ENCODE peak calls at places on chromosomes 11 and 22, in seven cellular contexts. C is left ventricle myocardium inferior; X is tibial nerve; G is HFF-Myc; Q is body of pancreas; I is CD8-positive, alpha-beta T cell; L is brain microvascular endothelial cell. H is an unnamed sample.

GRCh38 chr11:85712953-85713352 is 27.0 kb upstream of the CCDC89 start:
- DNase-seq in C (no peak), X (no peak), G (no peak), Q (no peak), I (no peak), L (no peak), H (no peak)

GRCh38 chr22:32648486-32648885 is 153.0 kb upstream of the TIMP3 start:
- DNase-seq in C (no peak), X (no peak), G (no peak), Q (no peak), I (no peak), L (no peak), H (no peak)

GRCh38 chr11:131511794-131512193 is 141.4 kb downstream of the NTM start:
- DNase-seq in C (no peak), X (no peak), G (no peak), Q (peak; percentile 69), I (no peak), L (peak; percentile 3), H (no peak)

GRCh38 chr22:45709866-45710265 is 38.2 kb downstream of the ATXN10 start:
- DNase-seq in C (no peak), X (no peak), G (no peak), Q (no peak), I (no peak), L (peak; percentile 37), H (no peak)

GRCh38 chr11:125448136-125448535 is 47.9 kb downstream of the FEZ1 start:
- DNase-seq in C (no peak), X (no peak), G (no peak), Q (no peak), I (no peak), L (no peak), H (no peak)

GRCh38 chr11:100625041-100625440 is 62.0 kb upstream of the ARHGAP42 start:
- DNase-seq in C (no peak), X (no peak), G (no peak), Q (no peak), I (no peak), L (peak; percentile 46), H (no peak)

GRCh38 chr11:130300567-130300966 is 14.2 kb downstream of the ZBTB44 start:
- DNase-seq in C (no peak), X (no peak), G (no peak), Q (no peak), I (no peak), L (no peak), H (no peak)

GRCh38 chr11:1638344-1638743 is 8.8 kb downstream of the KRTAP5-5 start:
- DNase-seq in C (no peak), X (no peak), G (no peak), Q (no peak), I (no peak), L (no peak), H (no peak)

GRCh38 chr11:115642660-115643059 is 138.4 kb upstream of the CADM1 start:
- DNase-seq in C (no peak), X (no peak), G (no peak), Q (no peak), I (no peak), L (no peak), H (no peak)

GRCh38 chr11:58625086-58625485 is 2.6 kb downstream of the CNTF start:
- DNase-seq in C (no peak), X (no peak), G (no peak), Q (no peak), I (no peak), L (no peak), H (no peak)

GRCh38 chr11:102552447-102553200 is 22.1 kb upstream of the MMP7 start:
- DNase-seq in C (no peak), X (no peak), G (no peak), Q (peak; percentile 51), I (no peak), L (no peak), H (no peak)

GRCh38 chr22:50544078-50544745 is 1.5 kb upstream of the KLHDC7B start:
- DNase-seq in C (peak; percentile 80), X (peak; percentile 42), G (no peak), Q (peak; percentile 79), I (peak; percentile 84), L (peak; percentile 54), H (peak; percentile 80)

GRCh38 chr22:39308614-39309363 is 10.6 kb downstream of the RPL3 start:
- DNase-seq in C (no peak), X (peak; percentile 47), G (peak; percentile 78), Q (peak; percentile 68), I (no peak), L (peak; percentile 96), H (no peak)

GRCh38 chr11:111298466-111299110 is at the start of gene POU2AF3:
- DNase-seq in C (no peak), X (no peak), G (no peak), Q (no peak), I (no peak), L (no peak), H (no peak)

GRCh38 chr11:33448461-33449130 is 191.4 kb downstream of the HIPK3 start:
- DNase-seq in C (no peak), X (no peak), G (no peak), Q (no peak), I (no peak), L (peak; percentile 11), H (no peak)

GRCh38 chr22:30251661-30252226 is 5.2 kb upstream of the LIF start:
- DNase-seq in C (peak; percentile 45), X (no peak), G (no peak), Q (no peak), I (no peak), L (peak; percentile 84), H (no peak)

GRCh38 chr11:33319965-33320813 is 63.0 kb downstream of the HIPK3 start:
- DNase-seq in C (no peak), X (no peak), G (no peak), Q (no peak), I (no peak), L (no peak), H (no peak)

GRCh38 chr11:119619665-119620064 is 109.3 kb downstream of the NECTIN1 start:
- DNase-seq in C (no peak), X (no peak), G (no peak), Q (no peak), I (no peak), L (no peak), H (no peak)

GRCh38 chr11:69721745-69722144 is 17.9 kb upstream of the FGF19 start:
- DNase-seq in C (no peak), X (no peak), G (no peak), Q (peak; percentile 37), I (no peak), L (no peak), H (no peak)

GRCh38 chr22:37518509-37519267 is 527 bp downstream of the CARD10 start:
- DNase-seq in C (no peak), X (no peak), G (no peak), Q (no peak), I (no peak), L (no peak), H (no peak)

GRCh38 chr11:79179087-79179486 is 261.7 kb downstream of the TENM4 start:
- DNase-seq in C (no peak), X (no peak), G (no peak), Q (no peak), I (no peak), L (no peak), H (no peak)

GRCh38 chr11:3375552-3375951 is 3.4 kb downstream of the ZNF195 start:
- DNase-seq in C (no peak), X (no peak), G (no peak), Q (no peak), I (no peak), L (no peak), H (no peak)

GRCh38 chr11:3073029-3073435 is 15.8 kb upstream of the CARS1 start:
- DNase-seq in C (no peak), X (no peak), G (no peak), Q (no peak), I (no peak), L (no peak), H (no peak)

GRCh38 chr11:48066881-48067800 is 86.8 kb downstream of the PTPRJ start:
- DNase-seq in C (no peak), X (no peak), G (no peak), Q (no peak), I (no peak), L (no peak), H (no peak)

GRCh38 chr11:61293869-61294716 is 1.0 kb downstream of the VWCE start:
- DNase-seq in C (peak; percentile 58), X (peak; percentile 28), G (no peak), Q (peak; percentile 53), I (peak; percentile 17), L (peak; percentile 34), H (no peak)
- TF ChIP-seq CTCF in C (no peak), X (no peak), G (no peak), Q (no peak), I (no peak), L (peak; percentile 32), H (no peak)

GRCh38 chr11:57085604-57086003 is 96.1 kb upstream of the LRRC55 start:
- DNase-seq in C (no peak), X (no peak), G (no peak), Q (no peak), I (no peak), L (no peak), H (no peak)
- TF ChIP-seq CTCF in C (peak; percentile 19), X (no peak), G (no peak), Q (no peak), I (no peak), L (no peak), H (no peak)

GRCh38 chr11:44760917-44761545 is 34.3 kb downstream of the TSPAN18 start:
- DNase-seq in C (no peak), X (no peak), G (no peak), Q (peak; percentile 35), I (no peak), L (peak; percentile 92), H (peak; percentile 7)
- TF ChIP-seq CTCF in C (peak; percentile 22), X (no peak), G (no peak), Q (no peak), I (no peak), L (peak; percentile 7), H (no peak)

GRCh38 chr11:13928566-13929251 is 33.8 kb upstream of the SPON1 start:
- DNase-seq in C (no peak), X (no peak), G (peak; percentile 15), Q (peak; percentile 10), I (no peak), L (peak; percentile 78), H (no peak)

GRCh38 chr11:13929551-13929950 is 33.0 kb upstream of the SPON1 start:
- DNase-seq in C (no peak), X (no peak), G (no peak), Q (no peak), I (no peak), L (no peak), H (no peak)

GRCh38 chr11:13927496-13927895 is 35.0 kb upstream of the SPON1 start:
- DNase-seq in C (no peak), X (no peak), G (no peak), Q (no peak), I (no peak), L (no peak), H (no peak)

DNA sequence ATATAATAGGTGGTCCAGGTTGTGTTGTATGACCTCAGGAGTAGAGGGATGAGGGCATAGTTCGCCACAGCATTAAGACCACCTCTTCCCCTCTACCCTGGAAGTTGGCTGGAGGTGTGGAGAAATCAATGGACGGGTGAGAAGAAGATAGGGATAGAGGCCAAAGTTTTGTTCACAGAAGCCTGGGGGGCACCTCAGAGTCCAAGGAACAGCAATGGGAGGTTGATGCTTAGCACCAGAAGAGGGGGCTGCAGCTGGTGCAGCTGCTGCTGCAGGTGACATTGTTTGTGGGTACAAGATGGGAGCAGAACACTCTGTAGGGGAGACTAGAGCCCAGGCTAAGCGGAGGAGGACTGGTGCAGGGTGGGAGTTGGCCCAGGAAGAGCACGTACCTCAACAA is 31.2 kb upstream of the SPON1 start:
- DNase-seq in C (no peak), X (no peak), G (no peak), Q (no peak), I (no peak), L (no peak), H (no peak)
- TF ChIP-seq CTCF in C (no peak), X (no peak), G (no peak), Q (no peak), I (no peak), L (no peak), H (no peak)

GRCh38 chr11:35163707-35164496 is 24.9 kb downstream of the CD44 start:
- DNase-seq in C (no peak), X (no peak), G (no peak), Q (no peak), I (peak; percentile 39), L (peak; percentile 22), H (no peak)
- TF ChIP-seq CTCF in C (peak; percentile 20), X (peak; percentile 18), G (peak; percentile 25), Q (peak; percentile 31), I (peak; percentile 53), L (peak; percentile 65), H (no peak)